ENCODE peak calls at places on chromosomes 2 and 18, in eight cellular contexts. F is CD8-positive, alpha-beta memory T cell; U is sigmoid colon; Z is neural progenitor cell; L is Caco-2; P is ascending aorta; G is cardiac muscle cell; S is K562. M is an unnamed sample. For H3K4me1, the result is how much of the 10 kb centered on the place peaks cover.

GRCh38 chr2:150135223-150135883 is 352.1 kb downstream of the RND3 start:
- DNase-seq in L (peak), Z (no peak), S (no peak), G (no peak), U (no peak), F (no peak), P (no peak), M (no peak)

GRCh38 chr2:148829618-148830017 is 45.4 kb upstream of the KIF5C start:
- DNase-seq in L (peak), U (no peak), P (no peak), S (no peak), G (no peak), Z (no peak), F (no peak), M (no peak)

GRCh38 chr2:109460553-109461324 is 153.0 kb downstream of the SEPTIN10 start:
- DNase-seq in Z (no peak), L (no peak), G (no peak), S (no peak), F (no peak), P (no peak), U (peak), M (no peak)

GRCh38 chr2:36549063-36549662 is 48.8 kb downstream of the FEZ2 start:
- DNase-seq in Z (no peak), L (no peak), P (no peak), U (no peak), G (peak), F (no peak), S (no peak), M (no peak)

GRCh38 chr2:157325786-157326185 is at the start of gene ERMN:
- DNase-seq in G (no peak), S (no peak), L (no peak), F (no peak), P (no peak), Z (peak), U (no peak), M (peak)

GRCh38 chr2:8629402-8629801 is 52.5 kb upstream of the ID2 start:
- DNase-seq in Z (no peak), G (no peak), P (no peak), U (no peak), L (no peak), F (no peak), S (no peak), M (no peak)

GRCh38 chr18:23738151-23738550 is 48.9 kb downstream of the LAMA3 start:
- DNase-seq in U (no peak), L (no peak), F (no peak), S (no peak), Z (no peak), G (no peak), P (no peak), M (no peak)

GRCh38 chr2:48734576-48735303 is 20.8 kb downstream of the LHCGR start:
- DNase-seq in P (no peak), F (no peak), U (no peak), G (no peak), Z (no peak), S (no peak), L (peak), M (no peak)

GRCh38 chr2:126359494-126359893 is 296.5 kb upstream of the GYPC start:
- DNase-seq in U (no peak), F (no peak), G (peak), P (no peak), L (peak), Z (peak), S (peak), M (peak)

GRCh38 chr2:122451040-122451439 is 695.6 kb downstream of the TSN start:
- DNase-seq in F (no peak), L (peak), S (peak), U (no peak), G (peak), Z (peak), P (no peak), M (peak)

GRCh38 chr18:3454365-3455089 is 4.6 kb downstream of the TGIF1 start:
- DNase-seq in P (no peak), Z (peak), F (no peak), G (peak), U (no peak), L (peak), S (peak), M (peak)

GRCh38 chr18:3455938-3456685 is 6.1 kb downstream of the TGIF1 start:
- DNase-seq in P (no peak), G (peak), U (no peak), L (peak), S (no peak), F (no peak), Z (no peak), M (no peak)

GRCh38 chr18:3456686-3457069 is 6.7 kb downstream of the TGIF1 start:
- DNase-seq in Z (no peak), U (no peak), F (no peak), G (no peak), P (no peak), S (no peak), L (peak), M (no peak)

GRCh38 chr18:3453540-3454364 is 3.8 kb downstream of the TGIF1 start:
- DNase-seq in L (peak), F (no peak), P (peak), U (peak), G (peak), Z (peak), S (peak), M (peak)

DNA sequence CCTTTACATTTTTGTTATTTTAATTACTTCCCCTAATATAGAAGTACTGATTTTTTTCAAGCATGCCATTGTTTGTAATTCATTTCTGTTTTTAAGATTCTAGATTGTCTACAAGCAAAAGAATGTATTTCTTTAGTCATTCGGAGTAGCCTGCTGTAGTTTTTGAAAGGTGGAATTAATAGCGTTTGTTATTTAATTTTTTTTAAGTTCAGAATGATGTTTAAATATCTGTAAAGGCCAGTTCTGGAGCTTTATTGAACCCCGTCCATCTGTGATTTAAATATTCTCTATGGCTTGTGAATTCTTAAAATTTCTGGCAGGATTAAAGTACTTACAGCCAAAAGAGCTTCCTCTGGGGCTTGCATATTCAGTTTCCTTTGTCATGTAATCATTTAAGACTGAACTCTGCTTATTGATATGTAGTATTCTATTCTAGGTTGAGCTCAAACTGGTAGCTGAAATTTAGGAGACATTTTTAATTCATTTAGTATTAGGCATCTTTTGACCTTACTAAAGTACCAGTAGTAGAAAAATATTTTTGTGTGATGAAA is 5.2 kb downstream of the TGIF1 start:
- DNase-seq in F (no peak), L (no peak), Z (peak), G (no peak), P (no peak), U (no peak), S (no peak), M (peak)
- H3K4me1 ChIP-seq in F (under half), L (under half), Z (under half), G (under half), P (under half), U (half or more), S (under half), M (under half)

GRCh38 chr2:79120194-79120713 is at the start of gene REG1A:
- DNase-seq in Z (no peak), L (no peak), P (no peak), G (no peak), F (no peak), S (no peak), U (no peak), M (no peak)
- H3K4me3 ChIP-seq in Z (no peak), L (no peak), P (no peak), G (no peak), F (no peak), S (no peak), U (no peak), M (no peak)

DNA sequence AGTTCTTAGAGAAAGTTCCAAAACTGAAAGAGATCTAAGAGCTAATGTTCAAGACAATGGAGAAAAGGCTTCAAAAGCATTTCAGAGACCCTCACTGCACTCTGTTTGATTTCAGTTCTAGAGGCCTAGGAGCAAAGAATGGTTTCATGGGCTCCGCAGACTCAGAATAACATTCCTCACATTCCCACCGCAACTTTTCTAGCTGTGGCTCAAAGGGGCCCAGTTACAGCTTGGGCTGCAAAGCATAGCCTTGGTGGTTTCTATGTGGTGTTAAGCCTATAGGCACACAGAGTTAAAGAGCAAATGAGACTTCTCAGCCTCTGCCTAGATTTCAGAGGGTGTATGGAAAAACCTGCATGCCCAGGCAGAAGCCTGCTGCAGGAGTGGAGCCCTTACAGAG is 73.0 kb downstream of the FSIP2 start:
- DNase-seq in G (no peak), F (no peak), U (no peak), P (no peak), Z (peak), L (no peak), S (no peak), M (no peak)
- H3K4me1 ChIP-seq in G (under half), F (under half), U (under half), P (under half), Z (under half), L (under half), S (under half), M (under half)

GRCh38 chr2:85536479-85536878 is 2.5 kb upstream of the MAT2A start:
- DNase-seq in Z (no peak), P (no peak), L (no peak), S (no peak), F (no peak), U (no peak), G (peak), M (no peak)
- H3K4me3 ChIP-seq in Z (no peak), P (peak), L (no peak), S (no peak), F (no peak), U (no peak), G (no peak), M (no peak)

GRCh38 chr2:96503637-96504243 is 1.4 kb downstream of the NEURL3 start:
- DNase-seq in G (no peak), P (no peak), Z (no peak), F (no peak), L (no peak), U (no peak), S (no peak), M (no peak)
- H3K4me1 ChIP-seq in G (under half), P (under half), Z (under half), F (under half), L (under half), U (under half), S (under half), M (under half)

GRCh38 chr2:182868423-182868822 is 2.0 kb upstream of the FRZB start:
- DNase-seq in F (no peak), S (no peak), L (no peak), Z (no peak), G (no peak), P (no peak), U (no peak), M (no peak)
- H3K4me3 ChIP-seq in F (no peak), S (no peak), L (no peak), Z (peak), G (no peak), P (no peak), U (no peak), M (no peak)

DNA sequence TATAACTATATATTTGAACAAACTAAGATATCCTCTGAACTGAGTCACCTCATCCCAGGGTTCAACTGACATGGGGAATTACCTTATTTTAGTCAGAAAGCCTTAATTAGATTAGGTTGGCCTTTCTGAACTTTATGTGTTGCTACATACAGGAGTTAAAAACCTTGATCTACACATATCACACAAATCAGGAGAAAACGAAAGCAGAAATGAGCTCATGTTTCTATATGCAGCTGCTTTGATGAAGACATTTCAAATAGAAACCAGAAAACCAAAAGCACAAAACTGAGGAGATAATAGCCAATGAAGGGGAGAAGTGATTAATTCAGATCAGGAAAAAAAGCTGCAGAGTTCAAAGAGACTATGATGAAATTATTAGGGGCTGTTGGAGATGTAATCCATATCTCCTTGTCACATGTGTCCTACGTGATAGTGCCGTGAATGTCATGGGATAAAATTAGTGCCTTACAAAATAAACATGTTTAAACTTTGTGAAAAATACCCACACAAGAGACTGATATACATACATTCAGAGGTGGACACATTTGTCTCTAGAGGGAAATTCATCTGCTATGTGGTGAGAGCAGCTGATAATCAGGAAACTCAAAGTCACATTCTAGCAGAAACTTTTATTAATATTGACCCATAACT is 255.0 kb downstream of the CAMKMT start:
- DNase-seq in F (no peak), U (no peak), S (no peak), Z (no peak), G (peak), L (no peak), P (no peak), M (no peak)
- H3K4me1 ChIP-seq in F (under half), U (under half), S (under half), Z (under half), G (under half), L (under half), P (under half), M (under half)

DNA sequence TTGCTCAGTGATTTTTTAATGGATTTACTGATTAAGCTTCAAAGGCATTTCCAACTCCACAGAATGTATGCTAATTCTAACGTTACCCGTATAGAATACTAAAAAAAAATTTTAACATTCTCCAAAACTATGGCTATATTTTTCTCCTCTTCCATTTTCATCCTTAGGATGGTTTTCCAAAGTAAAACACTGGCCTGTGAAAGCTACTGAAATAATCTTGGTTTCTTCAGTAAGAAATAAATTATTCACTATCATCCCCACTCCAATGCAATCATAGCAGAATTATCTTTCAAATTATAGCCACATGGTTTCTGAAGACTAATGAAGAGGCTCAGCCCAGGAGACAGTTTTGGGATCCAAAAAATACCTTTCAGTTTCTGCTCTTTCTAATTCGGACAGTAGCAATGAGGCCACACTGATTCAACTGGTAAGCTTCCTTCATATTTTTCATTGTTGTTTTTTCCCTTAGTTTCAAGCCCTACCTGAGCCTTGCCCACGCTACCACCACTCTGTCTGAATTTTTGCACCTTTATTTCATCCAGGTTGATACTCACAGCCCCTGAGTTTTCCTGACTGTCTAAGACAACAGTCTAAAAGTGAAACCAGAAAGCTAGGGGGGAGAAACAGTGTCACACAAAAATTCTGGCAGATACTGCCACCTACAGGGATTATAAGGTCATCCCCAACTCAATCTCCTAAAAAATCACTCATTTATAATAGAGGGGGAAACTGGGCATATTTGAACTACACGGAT is 887.9 kb downstream of the NRXN1 start:
- DNase-seq in L (peak), S (peak), U (no peak), G (peak), F (no peak), P (no peak), Z (peak), M (peak)
- H3K4me3 ChIP-seq in L (peak), S (no peak), U (no peak), G (no peak), F (no peak), P (peak), Z (no peak), M (no peak)

GRCh38 chr2:230798769-230799399 is 65.9 kb upstream of the ITM2C start:
- DNase-seq in Z (peak), U (no peak), F (no peak), S (peak), L (peak), G (peak), P (no peak), M (peak)
- H3K4me1 ChIP-seq in Z (under half), U (under half), F (half or more), S (under half), L (under half), G (under half), P (under half), M (under half)

M was measured in HAP-1.